ENCODE peak calls at places on chromosomes 2 and 18, in eight cellular contexts. M, G, L, V, E, W, Y and S are unnamed samples.

GRCh38 chr2:2698182-2699116 is 367.4 kb upstream of the MYT1L start:
- DNase-seq in Y (no peak), G (no peak), E (no peak), L (peak), V (no peak), M (peak), W (no peak), S (no peak)

GRCh38 chr18:49011291-49011746 is 60.6 kb upstream of the SMAD7 start:
- DNase-seq in E (no peak), W (no peak), M (no peak), G (no peak), Y (peak), V (no peak), L (no peak), S (no peak)

GRCh38 chr18:44520981-44521672 is 159.6 kb upstream of the SETBP1 start:
- DNase-seq in V (no peak), W (no peak), L (no peak), M (no peak), E (no peak), Y (no peak), G (no peak), S (no peak)

GRCh38 chr18:77299706-77300105 is 50.1 kb downstream of the GALR1 start:
- DNase-seq in E (no peak), W (no peak), G (no peak), Y (no peak), L (no peak), V (no peak), M (no peak), S (no peak)

GRCh38 chr2:242040681-242041080 is 171.2 kb downstream of the RTP5 start:
- DNase-seq in M (no peak), W (no peak), G (no peak), V (no peak), L (no peak), Y (peak), E (no peak), S (no peak)

GRCh38 chr2:202109737-202110184 is 36.7 kb downstream of the KIAA2012 start:
- DNase-seq in W (peak), V (no peak), Y (peak), M (no peak), L (no peak), E (peak), G (no peak), S (no peak)

GRCh38 chr18:68962623-68963022 is 164.7 kb downstream of the CCDC102B start:
- DNase-seq in E (no peak), W (no peak), M (no peak), L (no peak), V (no peak), Y (no peak), G (no peak), S (no peak)

GRCh38 chr2:24075259-24075658 is 867 bp downstream of the SF3B6 start:
- DNase-seq in L (no peak), V (no peak), Y (no peak), M (no peak), W (no peak), G (no peak), E (no peak), S (no peak)

GRCh38 chr2:53018830-53019425 is 748.7 kb upstream of the CHAC2 start:
- DNase-seq in G (no peak), E (no peak), L (peak), M (no peak), W (no peak), Y (no peak), V (no peak), S (no peak)

GRCh38 chr2:59249441-59250330 is 1008.6 kb upstream of the FANCL start:
- DNase-seq in E (no peak), L (no peak), V (no peak), Y (no peak), M (no peak), W (no peak), G (no peak), S (peak)

GRCh38 chr2:904243-905024 is 46.2 kb upstream of the SNTG2 start:
- DNase-seq in W (peak), E (no peak), Y (peak), L (no peak), G (no peak), V (no peak), M (no peak), S (no peak)

GRCh38 chr2:240440704-240441320 is 5.3 kb downstream of the GPC1 start:
- DNase-seq in G (no peak), V (no peak), W (no peak), Y (no peak), M (no peak), E (no peak), L (no peak), S (no peak)

GRCh38 chr18:50192903-50193795 is 1.8 kb downstream of the MYO5B start:
- DNase-seq in M (no peak), W (no peak), Y (peak), G (no peak), V (no peak), E (no peak), L (no peak), S (no peak)

GRCh38 chr2:174138161-174138560 is 110.2 kb downstream of the OLA1 start:
- DNase-seq in Y (no peak), V (no peak), M (no peak), G (no peak), L (peak), E (no peak), W (no peak), S (no peak)

GRCh38 chr2:206201075-206201848 is 41.6 kb downstream of the EEF1B2 start:
- DNase-seq in V (no peak), L (no peak), M (no peak), G (no peak), W (no peak), E (no peak), Y (no peak), S (no peak)

GRCh38 chr2:61620244-61621159 is 82.3 kb upstream of the XPO1 start:
- DNase-seq in M (peak), Y (no peak), G (no peak), L (peak), V (no peak), E (peak), W (no peak), S (peak)